ENCODE peak calls at places on chromosomes 13 and 19, in five cellular contexts. V is fibroblast of lung, N is mammary epithelial cell, W is neural progenitor cell, J is K562. C is an unnamed sample.

GRCh38 chr19:13015361-13016231 is 20.3 kb downstream of the NFIX start:
- DNase-seq in V (peak; percentile 83), N (peak; percentile 59), W (peak; percentile 62), J (no peak), C (no peak)

GRCh38 chr13:23741879-23742510 is 147.2 kb downstream of the MIPEP start:
- DNase-seq in V (no peak), N (no peak), W (peak; percentile 68), J (peak; percentile 28), C (no peak)

GRCh38 chr19:18657590-18658365 is 20.9 kb downstream of the KLHL26 start:
- DNase-seq in V (peak; percentile 91), N (no peak), W (peak; percentile 74), J (peak; percentile 42), C (no peak)

GRCh38 chr13:113393226-113393571 is 29.3 kb upstream of the GRTP1 start:
- DNase-seq in V (no peak), N (no peak), W (no peak), J (no peak), C (no peak)

GRCh38 chr19:51137812-51138425 is 4.2 kb upstream of the SIGLEC7 start:
- DNase-seq in V (no peak), N (no peak), W (no peak), J (no peak), C (no peak)

GRCh38 chr13:114174529-114174941 is 4.5 kb upstream of the CFAP97D2 start:
- DNase-seq in V (no peak), N (no peak), W (no peak), J (no peak), C (no peak)

GRCh38 chr19:51712461-51713081 is 11.2 kb downstream of the HAS1 start:
- DNase-seq in V (peak; percentile 52), N (peak; percentile 69), W (peak; percentile 73), J (peak; percentile 65), C (no peak)

GRCh38 chr13:109146912-109147624 is 517.7 kb downstream of the MYO16 start:
- DNase-seq in V (peak; percentile 96), N (peak; percentile 97), W (no peak), J (no peak), C (no peak)

GRCh38 chr13:103178986-103179695 is 112.9 kb upstream of the SLC10A2 start:
- DNase-seq in V (no peak), N (no peak), W (no peak), J (no peak), C (no peak)

GRCh38 chr13:73751290-73751689 is 382.9 kb downstream of the KLF12 start:
- DNase-seq in V (no peak), N (no peak), W (no peak), J (no peak), C (no peak)

GRCh38 chr19:674282-675151 is 1.7 kb upstream of the FSTL3 start:
- DNase-seq in V (no peak), N (no peak), W (no peak), J (no peak), C (no peak)

GRCh38 chr13:50928609-50929274 is 19.2 kb downstream of the RNASEH2B start:
- DNase-seq in V (no peak), N (no peak), W (no peak), J (no peak), C (no peak)

GRCh38 chr19:34428549-34429285 is 536 bp downstream of the UBA2 start:
- DNase-seq in V (peak; percentile 40), N (peak; percentile 57), W (peak; percentile 61), J (peak; percentile 64), C (no peak)

GRCh38 chr13:98105929-98106336 is 37.0 kb upstream of the FARP1 start:
- DNase-seq in V (peak; percentile 66), N (no peak), W (no peak), J (peak; percentile 55), C (no peak)

GRCh38 chr13:84896128-84896527 is 903.1 kb downstream of the SLITRK6 start:
- DNase-seq in V (peak; percentile 34), N (peak; percentile 42), W (peak; percentile 52), J (peak; percentile 55), C (no peak)

GRCh38 chr19:45800009-45800553 is 7.4 kb upstream of the DMWD start:
- DNase-seq in V (peak; percentile 64), N (peak; percentile 58), W (no peak), J (peak; percentile 39), C (no peak)

DNA sequence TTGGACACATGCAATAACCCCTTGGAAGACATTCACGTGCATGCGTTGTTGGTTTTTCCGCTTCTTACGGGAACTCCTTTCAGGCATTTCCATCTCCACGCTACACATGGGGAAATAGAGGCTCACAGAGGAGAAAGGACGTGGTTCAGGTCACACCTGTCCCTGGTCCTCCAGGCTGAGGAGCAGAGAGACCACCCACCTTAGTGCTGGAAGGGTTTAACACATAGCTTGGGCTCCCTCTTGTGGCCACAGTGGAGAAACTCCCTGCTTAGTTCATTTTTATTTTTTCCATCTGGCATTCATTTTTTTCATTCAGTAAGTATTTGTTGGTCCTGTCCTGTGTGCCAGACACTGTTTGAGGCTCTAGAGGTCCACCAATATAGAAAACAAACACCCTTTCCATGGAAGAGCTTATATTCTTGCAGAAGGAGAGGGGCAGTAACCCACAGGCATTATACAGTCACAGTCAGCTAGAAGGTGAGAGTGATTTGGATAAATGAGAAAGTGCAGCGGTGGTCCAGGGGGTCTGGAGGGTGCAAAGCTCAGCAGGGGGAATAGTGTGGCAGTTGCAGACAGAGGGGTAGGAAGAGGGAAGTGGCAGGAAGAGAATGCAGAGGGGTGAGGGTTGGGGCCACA is 24.2 kb upstream of the TTYH1 start:
- DNase-seq in V (peak; percentile 50), N (peak; percentile 18), W (peak; percentile 93), J (peak; percentile 71), C (peak; percentile 4)
- H3K9ac ChIP-seq in V (no peak overlapping the region), N (no peak overlapping the region), W (no peak overlapping the region), J (no peak overlapping the region), C (no peak overlapping the region)

DNA sequence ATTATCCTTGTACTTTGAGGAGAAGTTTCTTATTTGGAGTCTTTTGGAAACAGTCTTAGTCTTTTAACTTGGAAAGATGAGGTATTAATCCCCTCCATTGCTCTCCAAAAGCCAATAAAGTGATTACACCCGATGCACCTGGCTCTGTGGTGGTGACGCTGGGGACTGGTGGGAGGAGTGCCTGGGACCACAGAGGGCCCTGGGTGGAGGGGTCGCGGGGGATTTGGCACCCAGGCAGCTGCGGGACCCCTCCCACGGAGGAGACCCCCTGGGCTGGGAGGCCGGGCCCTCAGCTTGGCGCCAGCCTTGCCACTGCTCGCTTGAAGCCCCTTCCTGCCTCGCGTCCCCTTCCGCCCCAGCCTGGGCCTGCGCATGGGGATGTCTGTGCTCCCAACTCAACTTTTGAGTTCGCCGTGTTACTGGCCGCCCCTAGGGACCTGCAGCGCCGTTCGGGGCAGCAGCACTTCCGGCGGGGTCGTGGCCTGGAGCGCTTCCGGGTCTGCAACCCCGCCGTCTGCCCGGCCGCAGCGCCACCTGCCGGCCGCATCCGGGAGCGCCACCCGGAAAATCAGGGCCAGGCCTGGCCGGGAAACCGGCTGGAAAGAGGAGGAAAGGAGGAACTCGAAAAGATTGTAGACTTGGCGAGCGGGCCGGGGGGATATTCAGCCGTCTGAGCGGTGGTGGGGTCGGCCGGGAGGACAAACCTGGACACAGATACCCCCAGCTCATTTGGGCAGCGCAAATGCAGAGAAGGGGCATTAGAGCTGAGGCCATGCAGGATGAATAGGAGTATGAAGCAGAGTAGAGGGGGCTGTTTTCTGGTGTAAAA is 8.4 kb downstream of the PEAK3 start:
- DNase-seq in V (peak; percentile 64), N (peak; percentile 56), W (peak; percentile 95), J (peak; percentile 92), C (no peak)
- TF ChIP-seq EZH2 in V (no peak), N (no peak), W (no peak), J (no peak), C (no peak)

GRCh38 chr19:6576869-6577281 is 14.1 kb downstream of the CD70 start:
- DNase-seq in V (no peak), N (no peak), W (no peak), J (peak; percentile 78), C (no peak)
- H3K9ac ChIP-seq in V (no peak overlapping the region), N (no peak overlapping the region), W (no peak overlapping the region), J (no peak overlapping the region), C (no peak overlapping the region)

GRCh38 chr13:27952931-27953670 is 16.0 kb downstream of the CDX2 start:
- DNase-seq in V (no peak), N (no peak), W (peak; percentile 36), J (no peak), C (no peak)

GRCh38 chr13:27956576-27957300 is 12.4 kb downstream of the CDX2 start:
- DNase-seq in V (no peak), N (no peak), W (no peak), J (no peak), C (no peak)

GRCh38 chr13:27954406-27954851 is 14.7 kb downstream of the CDX2 start:
- DNase-seq in V (peak; percentile 26), N (no peak), W (peak; percentile 71), J (no peak), C (no peak)

GRCh38 chr13:27955192-27955591 is 13.9 kb downstream of the CDX2 start:
- DNase-seq in V (no peak), N (no peak), W (no peak), J (no peak), C (no peak)

GRCh38 chr13:27953671-27954405 is 15.3 kb downstream of the CDX2 start:
- DNase-seq in V (peak; percentile 47), N (peak; percentile 69), W (peak; percentile 95), J (peak; percentile 55), C (no peak)
- TF ChIP-seq EZH2 in V (no peak), N (peak; percentile 52), W (peak; percentile 100), J (no peak), C (peak; percentile 85)